ENCODE peak calls at places on chromosomes 2 and 18, in seven cellular contexts. One of them, this sample, is unnamed.

GRCh38 chr2:135212757-135213156 is 160.7 kb downstream of the RAB3GAP1 start:
- DNase-seq in stimulated activated CD4-positive, alpha-beta T cell treated with anti-CD3 and anti-CD28 coated beads, Interleukin-1b, Interleukin-23, amount 100 ng/mL, for 24 hours: no peak
- DNase-seq in left ventricle myocardium superior: no peak
- DNase-seq in effector memory CD8-positive, alpha-beta T cell: no peak
- DNase-seq in A549: no peak
- DNase-seq in lower lobe of right lung: no peak
- DNase-seq in fibroblast of the aortic adventitia: peak
- DNase-seq in this sample: no peak

GRCh38 chr2:15818186-15818795 is 122.1 kb upstream of the MYCN start:
- DNase-seq in stimulated activated CD4-positive, alpha-beta T cell treated with anti-CD3 and anti-CD28 coated beads, Interleukin-1b, Interleukin-23, amount 100 ng/mL, for 24 hours: no peak
- DNase-seq in left ventricle myocardium superior: no peak
- DNase-seq in effector memory CD8-positive, alpha-beta T cell: no peak
- DNase-seq in A549: no peak
- DNase-seq in lower lobe of right lung: no peak
- DNase-seq in fibroblast of the aortic adventitia: no peak
- DNase-seq in this sample: no peak

GRCh38 chr2:118851650-118852049 is 4.2 kb upstream of the EN1 start:
- DNase-seq in stimulated activated CD4-positive, alpha-beta T cell treated with anti-CD3 and anti-CD28 coated beads, Interleukin-1b, Interleukin-23, amount 100 ng/mL, for 24 hours: no peak
- DNase-seq in left ventricle myocardium superior: no peak
- DNase-seq in effector memory CD8-positive, alpha-beta T cell: no peak
- DNase-seq in A549: no peak
- DNase-seq in lower lobe of right lung: no peak
- DNase-seq in fibroblast of the aortic adventitia: no peak
- DNase-seq in this sample: no peak

GRCh38 chr18:80009661-80010550 is 21.5 kb upstream of the TXNL4A start:
- DNase-seq in stimulated activated CD4-positive, alpha-beta T cell treated with anti-CD3 and anti-CD28 coated beads, Interleukin-1b, Interleukin-23, amount 100 ng/mL, for 24 hours: no peak
- DNase-seq in left ventricle myocardium superior: peak
- DNase-seq in effector memory CD8-positive, alpha-beta T cell: no peak
- DNase-seq in A549: peak
- DNase-seq in lower lobe of right lung: no peak
- DNase-seq in fibroblast of the aortic adventitia: peak
- DNase-seq in this sample: no peak

GRCh38 chr2:167430447-167430846 is 542.2 kb downstream of the XIRP2 start:
- DNase-seq in stimulated activated CD4-positive, alpha-beta T cell treated with anti-CD3 and anti-CD28 coated beads, Interleukin-1b, Interleukin-23, amount 100 ng/mL, for 24 hours: no peak
- DNase-seq in left ventricle myocardium superior: no peak
- DNase-seq in effector memory CD8-positive, alpha-beta T cell: no peak
- DNase-seq in A549: no peak
- DNase-seq in lower lobe of right lung: no peak
- DNase-seq in fibroblast of the aortic adventitia: no peak
- DNase-seq in this sample: no peak

GRCh38 chr2:97730245-97730644 is 16.9 kb downstream of the ZAP70 start:
- DNase-seq in stimulated activated CD4-positive, alpha-beta T cell treated with anti-CD3 and anti-CD28 coated beads, Interleukin-1b, Interleukin-23, amount 100 ng/mL, for 24 hours: no peak
- DNase-seq in left ventricle myocardium superior: no peak
- DNase-seq in effector memory CD8-positive, alpha-beta T cell: no peak
- DNase-seq in A549: no peak
- DNase-seq in lower lobe of right lung: no peak
- DNase-seq in fibroblast of the aortic adventitia: peak
- DNase-seq in this sample: no peak

GRCh38 chr18:38948436-38948835 is 1382.8 kb upstream of the CELF4 start:
- DNase-seq in stimulated activated CD4-positive, alpha-beta T cell treated with anti-CD3 and anti-CD28 coated beads, Interleukin-1b, Interleukin-23, amount 100 ng/mL, for 24 hours: no peak
- DNase-seq in left ventricle myocardium superior: no peak
- DNase-seq in effector memory CD8-positive, alpha-beta T cell: no peak
- DNase-seq in A549: no peak
- DNase-seq in lower lobe of right lung: no peak
- DNase-seq in fibroblast of the aortic adventitia: no peak
- DNase-seq in this sample: no peak

GRCh38 chr2:144890828-144891227 is 370.9 kb upstream of the ZEB2 start:
- DNase-seq in stimulated activated CD4-positive, alpha-beta T cell treated with anti-CD3 and anti-CD28 coated beads, Interleukin-1b, Interleukin-23, amount 100 ng/mL, for 24 hours: no peak
- DNase-seq in left ventricle myocardium superior: no peak
- DNase-seq in effector memory CD8-positive, alpha-beta T cell: no peak
- DNase-seq in A549: peak
- DNase-seq in lower lobe of right lung: no peak
- DNase-seq in fibroblast of the aortic adventitia: peak
- DNase-seq in this sample: peak

GRCh38 chr2:128276878-128277675 is 41.6 kb downstream of the HS6ST1 start:
- DNase-seq in stimulated activated CD4-positive, alpha-beta T cell treated with anti-CD3 and anti-CD28 coated beads, Interleukin-1b, Interleukin-23, amount 100 ng/mL, for 24 hours: no peak
- DNase-seq in left ventricle myocardium superior: peak
- DNase-seq in effector memory CD8-positive, alpha-beta T cell: no peak
- DNase-seq in A549: no peak
- DNase-seq in lower lobe of right lung: peak
- DNase-seq in fibroblast of the aortic adventitia: no peak
- DNase-seq in this sample: peak

GRCh38 chr2:6937157-6937556 is 19.9 kb downstream of the RNF144A start:
- DNase-seq in stimulated activated CD4-positive, alpha-beta T cell treated with anti-CD3 and anti-CD28 coated beads, Interleukin-1b, Interleukin-23, amount 100 ng/mL, for 24 hours: no peak
- DNase-seq in left ventricle myocardium superior: no peak
- DNase-seq in effector memory CD8-positive, alpha-beta T cell: no peak
- DNase-seq in A549: no peak
- DNase-seq in lower lobe of right lung: no peak
- DNase-seq in fibroblast of the aortic adventitia: no peak
- DNase-seq in this sample: no peak

GRCh38 chr2:61670591-61671503 is 132.7 kb upstream of the XPO1 start:
- DNase-seq in stimulated activated CD4-positive, alpha-beta T cell treated with anti-CD3 and anti-CD28 coated beads, Interleukin-1b, Interleukin-23, amount 100 ng/mL, for 24 hours: no peak
- DNase-seq in left ventricle myocardium superior: peak
- DNase-seq in effector memory CD8-positive, alpha-beta T cell: no peak
- DNase-seq in A549: peak
- DNase-seq in lower lobe of right lung: no peak
- DNase-seq in fibroblast of the aortic adventitia: peak
- DNase-seq in this sample: no peak

This sample was measured in immature natural killer cell.